ENCODE peak calls at places on chromosomes 11 and 22, in eight cellular contexts. Z is tibial artery; K is effector memory CD4-positive, alpha-beta T cell; G is stimulated activated CD4-positive, alpha-beta T cell treated with anti-CD3 and anti-CD28 coated beads, TNF-alpha, amount 100 ng/mL, for 1 hour; J is stimulated activated CD8-positive, alpha-beta memory T cell treated with anti-CD3 and anti-CD28 coated beads, Interleukin-4, amount 100 ng/mL, for 4 hours; I is activated CD4-positive, alpha-beta T cell treated with anti-CD3 and anti-CD28 coated beads for 24 hours; P is fibroblast of gingiva; C is prostate gland. B is an unnamed sample.

GRCh38 chr11:65311197-65311631 is 3.5 kb upstream of the CDC42EP2 start:
- DNase-seq in P (peak; percentile 94), K (no peak), G (no peak), I (no peak), J (no peak), Z (no peak), C (no peak), B (no peak)

GRCh38 chr11:16606784-16607674 is 131.4 kb upstream of the C11orf58 start:
- DNase-seq in K (no peak), J (no peak), G (no peak), P (no peak), C (peak; percentile 14), Z (peak; percentile 83), I (no peak), B (no peak)

GRCh38 chr22:49075150-49075549 is 752.5 kb downstream of the BRD1 start:
- DNase-seq in G (no peak), I (no peak), P (no peak), K (no peak), Z (peak; percentile 31), C (no peak), J (no peak), B (no peak)

GRCh38 chr11:58577441-58578135 is 1.3 kb upstream of the ZFP91 start:
- DNase-seq in J (peak; percentile 58), K (peak; percentile 79), G (no peak), P (peak; percentile 70), Z (no peak), C (no peak), I (peak; percentile 45), B (peak; percentile 72)

GRCh38 chr11:134024420-134025085 is 44.3 kb upstream of the JAM3 start:
- DNase-seq in J (no peak), K (no peak), Z (no peak), P (no peak), C (no peak), I (no peak), G (no peak), B (no peak)

GRCh38 chr11:2196970-2197770 is 25.6 kb upstream of the TH start:
- DNase-seq in J (peak; percentile 19), I (peak; percentile 64), C (peak; percentile 77), Z (no peak), P (peak; percentile 29), K (peak; percentile 45), G (peak; percentile 20), B (peak; percentile 52)

GRCh38 chr11:118607401-118608267 is at the start of gene PHLDB1:
- DNase-seq in K (peak; percentile 52), G (no peak), P (peak; percentile 71), Z (peak; percentile 86), J (no peak), I (no peak), C (peak; percentile 58), B (no peak)

GRCh38 chr11:126101241-126101929 is 38.7 kb upstream of the CDON start:
- DNase-seq in J (no peak), K (no peak), Z (no peak), C (no peak), P (no peak), G (no peak), I (no peak), B (no peak)

GRCh38 chr11:86106916-86107315 is 38.0 kb upstream of the PICALM start:
- DNase-seq in C (no peak), J (no peak), Z (no peak), P (peak; percentile 8), G (no peak), K (no peak), I (no peak), B (no peak)

GRCh38 chr11:27209562-27210005 is 153.4 kb downstream of the CCDC34 start:
- DNase-seq in K (no peak), Z (peak; percentile 77), J (no peak), C (peak; percentile 40), P (peak; percentile 70), I (no peak), G (no peak), B (no peak)

GRCh38 chr11:1826552-1827094 is 8.2 kb upstream of the SYT8 start:
- DNase-seq in K (no peak), Z (peak; percentile 94), C (no peak), J (no peak), G (no peak), I (no peak), P (peak; percentile 79), B (no peak)

GRCh38 chr22:47655930-47656329 is 893.5 kb downstream of the TBC1D22A start:
- DNase-seq in G (no peak), J (no peak), C (no peak), P (no peak), K (no peak), Z (no peak), I (no peak), B (no peak)

GRCh38 chr22:30801695-30802094 is 107.0 kb downstream of the OSBP2 start:
- DNase-seq in I (no peak), J (no peak), C (no peak), Z (no peak), P (no peak), G (no peak), K (no peak), B (no peak)

GRCh38 chr22:42969348-42969975 is 45.5 kb downstream of the PACSIN2 start:
- DNase-seq in P (peak; percentile 77), I (no peak), C (no peak), J (no peak), Z (no peak), G (no peak), K (no peak), B (no peak)

GRCh38 chr11:28739489-28740280 is 631.5 kb downstream of the METTL15 start:
- DNase-seq in J (no peak), G (no peak), P (no peak), K (no peak), Z (no peak), I (no peak), C (no peak), B (no peak)

GRCh38 chr11:2783536-2784082 is 83.8 kb upstream of the KCNQ1OT1 start:
- DNase-seq in C (no peak), P (no peak), J (no peak), I (no peak), Z (no peak), K (no peak), G (no peak), B (no peak)

GRCh38 chr22:37342065-37342464 is 59.8 kb downstream of the CYTH4 start:
- DNase-seq in Z (no peak), J (no peak), P (no peak), G (no peak), I (no peak), C (no peak), K (no peak), B (no peak)

GRCh38 chr11:14538271-14538925 is 18.2 kb upstream of the PSMA1 start:
- DNase-seq in P (no peak), C (no peak), G (no peak), K (no peak), I (no peak), Z (no peak), J (no peak), B (no peak)

GRCh38 chr11:17015639-17016125 is 1.5 kb upstream of the PLEKHA7 start:
- DNase-seq in K (no peak), I (no peak), J (no peak), G (no peak), P (no peak), Z (no peak), C (no peak), B (no peak)

GRCh38 chr22:40107244-40107643 is 70.5 kb upstream of the TNRC6B start:
- DNase-seq in J (no peak), P (no peak), I (no peak), G (no peak), C (no peak), Z (no peak), K (no peak), B (no peak)

GRCh38 chr11:117604349-117604995 is 192.5 kb downstream of the DSCAML1 start:
- DNase-seq in I (no peak), G (no peak), J (no peak), Z (no peak), K (no peak), P (peak; percentile 14), C (no peak), B (no peak)

GRCh38 chr22:47835726-47836125 is 1073.3 kb downstream of the TBC1D22A start:
- DNase-seq in G (no peak), I (no peak), Z (no peak), K (no peak), C (no peak), J (no peak), P (peak; percentile 50), B (no peak)

GRCh38 chr11:15159085-15159484 is 44.4 kb downstream of the INSC start:
- DNase-seq in I (no peak), J (no peak), Z (no peak), C (no peak), K (no peak), G (no peak), P (peak; percentile 50), B (no peak)

GRCh38 chr11:119322360-119322739 is 5.4 kb upstream of the MCAM start:
- DNase-seq in I (no peak), Z (peak; percentile 16), K (no peak), C (no peak), J (no peak), P (peak; percentile 42), G (no peak), B (no peak)

GRCh38 chr11:96180341-96180740 is 162.7 kb downstream of the MAML2 start:
- DNase-seq in G (no peak), K (no peak), Z (no peak), C (no peak), J (no peak), I (no peak), P (no peak), B (no peak)

GRCh38 chr11:71342951-71343827 is 90.8 kb upstream of the SHANK2 start:
- DNase-seq in P (no peak), I (peak; percentile 2), C (peak; percentile 12), J (no peak), K (no peak), G (no peak), Z (peak; percentile 19), B (no peak)

GRCh38 chr22:25735657-25736056 is 6.3 kb upstream of the MYO18B start:
- DNase-seq in K (no peak), J (no peak), I (no peak), C (no peak), P (no peak), Z (no peak), G (no peak), B (no peak)

GRCh38 chr22:49212466-49212865 is 615.2 kb downstream of the BRD1 start:
- DNase-seq in J (no peak), C (no peak), G (no peak), Z (peak; percentile 39), I (no peak), K (no peak), P (no peak), B (no peak)

GRCh38 chr22:20464096-20464614 is 26.5 kb upstream of the SCARF2 start:
- DNase-seq in P (no peak), C (no peak), Z (no peak), K (peak; percentile 25), G (peak; percentile 15), I (peak; percentile 26), J (peak; percentile 16), B (peak; percentile 30)

GRCh38 chr22:37258005-37258790 is 14.1 kb upstream of the RAC2 start:
- DNase-seq in J (no peak), G (no peak), C (no peak), Z (no peak), I (no peak), K (no peak), P (no peak), B (no peak)

GRCh38 chr22:24005201-24005600 is at the start of gene GSTT4:
- DNase-seq in C (no peak), G (no peak), Z (peak; percentile 87), P (no peak), I (no peak), J (no peak), K (no peak), B (no peak)

GRCh38 chr22:20268350-20269012 is 363 bp upstream of the RTN4R start:
- DNase-seq in Z (no peak), I (peak; percentile 35), C (peak; percentile 48), K (peak; percentile 25), J (no peak), G (no peak), P (peak; percentile 13), B (no peak)

GRCh38 chr22:37566329-37566837 is 6.1 kb downstream of the CDC42EP1 start:
- DNase-seq in C (no peak), I (no peak), K (peak; percentile 25), P (no peak), J (no peak), G (peak; percentile 8), Z (no peak), B (peak; percentile 36)

GRCh38 chr11:66277475-66278391 is at the start of gene CNIH2:
- DNase-seq in I (peak; percentile 33), J (no peak), C (no peak), Z (no peak), P (no peak), G (no peak), K (peak; percentile 27), B (no peak)